ENCODE peak calls at places on chromosomes 11 and 22, in ten cellular contexts. One of them, this sample, is unnamed.

GRCh38 chr22:36912694-36913430 is 566 bp upstream of the CSF2RB start:
- DNase-seq in upper lobe of right lung: no peak
- DNase-seq in ovary: no peak
- DNase-seq in fibroblast of lung: no peak
- DNase-seq in WERI-Rb-1: no peak
- DNase-seq in K562: no peak
- DNase-seq in AG10803: no peak
- DNase-seq in GM06990: no peak
- DNase-seq in MM.1S: no peak
- DNase-seq in adrenal gland: no peak
- DNase-seq in this sample: no peak

GRCh38 chr11:44016546-44017442 is 31.0 kb upstream of the ACCSL start:
- DNase-seq in upper lobe of right lung: no peak
- DNase-seq in ovary: no peak
- DNase-seq in fibroblast of lung: no peak
- DNase-seq in WERI-Rb-1: no peak
- DNase-seq in K562: no peak
- DNase-seq in AG10803: no peak
- DNase-seq in GM06990: no peak
- DNase-seq in MM.1S: no peak
- DNase-seq in adrenal gland: no peak
- DNase-seq in this sample: no peak

GRCh38 chr11:128299132-128299726 is 288.1 kb downstream of the ETS1 start:
- DNase-seq in upper lobe of right lung: no peak
- DNase-seq in ovary: no peak
- DNase-seq in fibroblast of lung: no peak
- DNase-seq in WERI-Rb-1: peak
- DNase-seq in K562: no peak
- DNase-seq in AG10803: peak
- DNase-seq in GM06990: no peak
- DNase-seq in MM.1S: no peak
- DNase-seq in adrenal gland: no peak
- DNase-seq in this sample: peak

GRCh38 chr22:17808688-17809403 is 34.6 kb upstream of the BID start:
- DNase-seq in upper lobe of right lung: no peak
- DNase-seq in ovary: no peak
- DNase-seq in fibroblast of lung: no peak
- DNase-seq in WERI-Rb-1: peak
- DNase-seq in K562: no peak
- DNase-seq in AG10803: no peak
- DNase-seq in GM06990: no peak
- DNase-seq in MM.1S: no peak
- DNase-seq in adrenal gland: no peak
- DNase-seq in this sample: no peak

GRCh38 chr11:43419460-43419859 is 60.7 kb downstream of the TTC17 start:
- DNase-seq in upper lobe of right lung: no peak
- DNase-seq in ovary: no peak
- DNase-seq in fibroblast of lung: peak
- DNase-seq in WERI-Rb-1: no peak
- DNase-seq in K562: peak
- DNase-seq in AG10803: peak
- DNase-seq in GM06990: peak
- DNase-seq in MM.1S: peak
- DNase-seq in adrenal gland: no peak
- DNase-seq in this sample: no peak

GRCh38 chr11:114478768-114479167 is 39.5 kb downstream of the REXO2 start:
- DNase-seq in upper lobe of right lung: no peak
- DNase-seq in ovary: no peak
- DNase-seq in fibroblast of lung: no peak
- DNase-seq in WERI-Rb-1: no peak
- DNase-seq in K562: no peak
- DNase-seq in AG10803: no peak
- DNase-seq in GM06990: no peak
- DNase-seq in MM.1S: no peak
- DNase-seq in adrenal gland: no peak
- DNase-seq in this sample: no peak

GRCh38 chr11:8671242-8671641 is 11.2 kb downstream of the TRIM66 start:
- DNase-seq in upper lobe of right lung: no peak
- DNase-seq in ovary: peak
- DNase-seq in fibroblast of lung: peak
- DNase-seq in WERI-Rb-1: no peak
- DNase-seq in K562: no peak
- DNase-seq in AG10803: peak
- DNase-seq in GM06990: no peak
- DNase-seq in MM.1S: no peak
- DNase-seq in adrenal gland: peak
- DNase-seq in this sample: no peak

GRCh38 chr22:34841321-34841901 is 224.5 kb upstream of the ISX start:
- DNase-seq in upper lobe of right lung: no peak
- DNase-seq in ovary: no peak
- DNase-seq in fibroblast of lung: peak
- DNase-seq in WERI-Rb-1: peak
- DNase-seq in K562: no peak
- DNase-seq in AG10803: peak
- DNase-seq in GM06990: no peak
- DNase-seq in MM.1S: no peak
- DNase-seq in adrenal gland: no peak
- DNase-seq in this sample: no peak

GRCh38 chr11:74866557-74866956 is 82.3 kb downstream of the XRRA1 start:
- DNase-seq in upper lobe of right lung: no peak
- DNase-seq in ovary: no peak
- DNase-seq in fibroblast of lung: no peak
- DNase-seq in WERI-Rb-1: no peak
- DNase-seq in K562: no peak
- DNase-seq in AG10803: no peak
- DNase-seq in GM06990: no peak
- DNase-seq in MM.1S: no peak
- DNase-seq in adrenal gland: no peak
- DNase-seq in this sample: no peak

GRCh38 chr11:47867821-47868220 is 19.7 kb upstream of the NUP160 start:
- DNase-seq in upper lobe of right lung: no peak
- DNase-seq in ovary: no peak
- DNase-seq in fibroblast of lung: peak
- DNase-seq in WERI-Rb-1: no peak
- DNase-seq in K562: no peak
- DNase-seq in AG10803: peak
- DNase-seq in GM06990: no peak
- DNase-seq in MM.1S: no peak
- DNase-seq in adrenal gland: no peak
- DNase-seq in this sample: no peak

GRCh38 chr11:102869354-102869753 is 5.4 kb downstream of the MMP12 start:
- DNase-seq in upper lobe of right lung: no peak
- DNase-seq in ovary: no peak
- DNase-seq in fibroblast of lung: no peak
- DNase-seq in WERI-Rb-1: no peak
- DNase-seq in K562: no peak
- DNase-seq in AG10803: no peak
- DNase-seq in GM06990: no peak
- DNase-seq in MM.1S: no peak
- DNase-seq in adrenal gland: no peak
- DNase-seq in this sample: no peak

GRCh38 chr22:25447067-25447688 is 117.3 kb upstream of the GRK3 start:
- DNase-seq in upper lobe of right lung: no peak
- DNase-seq in ovary: no peak
- DNase-seq in fibroblast of lung: no peak
- DNase-seq in WERI-Rb-1: peak
- DNase-seq in K562: peak
- DNase-seq in AG10803: no peak
- DNase-seq in GM06990: no peak
- DNase-seq in MM.1S: no peak
- DNase-seq in adrenal gland: no peak
- DNase-seq in this sample: no peak
- H3K4me3 ChIP-seq in upper lobe of right lung: no peak
- H3K4me3 ChIP-seq in ovary: no peak
- H3K4me3 ChIP-seq in fibroblast of lung: no peak
- H3K4me3 ChIP-seq in WERI-Rb-1: peak
- H3K4me3 ChIP-seq in K562: peak
- H3K4me3 ChIP-seq in AG10803: no peak
- H3K4me3 ChIP-seq in GM06990: peak
- H3K4me3 ChIP-seq in MM.1S: peak
- H3K4me3 ChIP-seq in adrenal gland: no peak
- H3K4me3 ChIP-seq in this sample: no peak

DNA sequence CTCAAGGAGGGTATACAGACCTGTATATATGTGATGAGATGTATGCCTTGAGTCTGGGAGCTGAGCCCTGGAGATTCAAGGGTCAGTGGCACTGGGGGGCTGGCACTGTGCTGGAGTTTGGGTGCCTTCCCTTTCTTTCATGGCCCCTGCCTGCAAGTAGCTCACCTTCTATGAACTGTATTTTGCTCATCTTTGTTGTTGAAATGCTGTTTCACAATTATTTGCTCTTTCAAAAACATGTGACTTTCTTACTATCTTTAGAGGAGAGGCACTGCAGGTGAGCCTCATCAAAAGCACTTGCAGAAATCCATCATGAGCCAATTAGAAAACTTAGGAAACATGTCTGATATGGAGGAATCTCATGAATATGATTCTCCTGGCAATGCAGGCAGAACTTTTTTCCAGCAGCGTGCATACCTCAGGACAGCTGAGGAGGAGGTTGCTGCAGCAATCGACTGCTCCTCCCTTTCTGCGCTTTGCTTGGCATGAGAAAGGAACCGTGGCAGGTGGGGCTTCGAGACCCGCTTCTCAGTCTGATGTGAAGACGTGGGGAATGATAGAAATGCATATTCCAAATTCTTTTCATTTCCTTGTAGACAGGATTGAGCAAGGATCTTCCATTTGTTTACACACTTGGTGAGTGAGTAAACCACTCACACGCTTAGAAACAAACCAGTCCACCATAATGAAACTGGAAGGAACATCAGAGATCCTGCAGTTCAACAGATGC is 178.4 kb upstream of the E2F8 start:
- DNase-seq in upper lobe of right lung: no peak
- DNase-seq in ovary: no peak
- DNase-seq in fibroblast of lung: peak
- DNase-seq in WERI-Rb-1: no peak
- DNase-seq in K562: no peak
- DNase-seq in AG10803: peak
- DNase-seq in GM06990: no peak
- DNase-seq in MM.1S: no peak
- DNase-seq in adrenal gland: no peak
- DNase-seq in this sample: no peak
- H3K4me3 ChIP-seq in upper lobe of right lung: no peak
- H3K4me3 ChIP-seq in ovary: no peak
- H3K4me3 ChIP-seq in fibroblast of lung: no peak
- H3K4me3 ChIP-seq in WERI-Rb-1: no peak
- H3K4me3 ChIP-seq in K562: no peak
- H3K4me3 ChIP-seq in AG10803: no peak
- H3K4me3 ChIP-seq in GM06990: no peak
- H3K4me3 ChIP-seq in MM.1S: no peak
- H3K4me3 ChIP-seq in adrenal gland: no peak
- H3K4me3 ChIP-seq in this sample: no peak

GRCh38 chr22:41403532-41404318 is 22.0 kb downstream of the TEF start:
- DNase-seq in upper lobe of right lung: peak
- DNase-seq in ovary: peak
- DNase-seq in fibroblast of lung: peak
- DNase-seq in WERI-Rb-1: peak
- DNase-seq in K562: peak
- DNase-seq in AG10803: peak
- DNase-seq in GM06990: peak
- DNase-seq in MM.1S: peak
- DNase-seq in adrenal gland: peak
- DNase-seq in this sample: peak

GRCh38 chr22:41397143-41397811 is 15.5 kb downstream of the TEF start:
- DNase-seq in upper lobe of right lung: no peak
- DNase-seq in ovary: no peak
- DNase-seq in fibroblast of lung: no peak
- DNase-seq in WERI-Rb-1: no peak
- DNase-seq in K562: no peak
- DNase-seq in AG10803: no peak
- DNase-seq in GM06990: no peak
- DNase-seq in MM.1S: no peak
- DNase-seq in adrenal gland: no peak
- DNase-seq in this sample: no peak

GRCh38 chr22:41398921-41399320 is 17.2 kb downstream of the TEF start:
- DNase-seq in upper lobe of right lung: no peak
- DNase-seq in ovary: no peak
- DNase-seq in fibroblast of lung: no peak
- DNase-seq in WERI-Rb-1: no peak
- DNase-seq in K562: no peak
- DNase-seq in AG10803: no peak
- DNase-seq in GM06990: no peak
- DNase-seq in MM.1S: no peak
- DNase-seq in adrenal gland: no peak
- DNase-seq in this sample: no peak

GRCh38 chr22:41405588-41405987 is 23.8 kb downstream of the TEF start:
- DNase-seq in upper lobe of right lung: no peak
- DNase-seq in ovary: no peak
- DNase-seq in fibroblast of lung: no peak
- DNase-seq in WERI-Rb-1: no peak
- DNase-seq in K562: no peak
- DNase-seq in AG10803: no peak
- DNase-seq in GM06990: peak
- DNase-seq in MM.1S: no peak
- DNase-seq in adrenal gland: no peak
- DNase-seq in this sample: no peak

DNA sequence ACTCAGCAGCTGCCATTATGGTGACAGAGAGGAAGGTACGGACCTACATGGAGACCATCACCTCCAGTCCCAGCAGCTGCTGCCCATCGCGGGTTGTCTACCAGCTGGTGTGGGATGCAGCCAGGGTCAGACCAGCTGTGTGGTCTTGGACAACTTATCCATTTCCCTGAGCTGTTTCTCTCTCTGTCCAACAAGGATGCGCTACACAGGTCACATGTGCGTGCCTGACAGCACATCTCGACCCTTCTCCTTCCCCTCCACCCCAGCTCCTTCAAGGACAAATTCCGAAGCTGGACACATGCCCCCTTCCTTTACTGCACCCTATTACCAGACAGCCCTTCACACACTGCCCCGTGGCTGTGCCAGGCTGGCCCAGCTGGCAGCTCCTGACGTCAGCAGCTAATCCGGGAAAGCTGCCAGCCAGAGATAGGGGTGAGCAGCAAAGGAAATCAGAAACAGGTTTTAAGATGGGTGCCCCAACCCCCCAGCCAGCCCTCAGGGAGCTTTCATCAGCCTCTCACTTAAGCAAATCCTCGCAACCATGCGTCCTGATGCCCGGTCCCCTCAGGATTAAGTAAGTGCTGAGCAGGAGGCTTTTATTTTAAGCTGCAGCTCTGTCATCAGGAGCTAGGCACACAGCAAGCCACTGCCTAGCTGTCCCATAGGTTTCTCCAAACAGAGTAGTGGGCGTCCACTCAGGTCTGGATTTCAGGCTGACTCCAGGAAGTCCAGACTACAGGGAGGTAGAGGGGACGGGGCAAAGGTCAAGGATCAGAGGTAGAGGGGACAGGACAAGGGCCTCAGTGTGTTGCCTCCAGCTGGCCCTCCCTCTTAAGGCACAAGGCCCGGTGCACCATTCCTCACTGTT is 20.3 kb downstream of the TEF start:
- DNase-seq in upper lobe of right lung: peak
- DNase-seq in ovary: peak
- DNase-seq in fibroblast of lung: peak
- DNase-seq in WERI-Rb-1: peak
- DNase-seq in K562: no peak
- DNase-seq in AG10803: peak
- DNase-seq in GM06990: no peak
- DNase-seq in MM.1S: no peak
- DNase-seq in adrenal gland: peak
- DNase-seq in this sample: no peak
- H3K4me3 ChIP-seq in upper lobe of right lung: no peak
- H3K4me3 ChIP-seq in ovary: no peak
- H3K4me3 ChIP-seq in fibroblast of lung: no peak
- H3K4me3 ChIP-seq in WERI-Rb-1: peak
- H3K4me3 ChIP-seq in K562: no peak
- H3K4me3 ChIP-seq in AG10803: peak
- H3K4me3 ChIP-seq in GM06990: no peak
- H3K4me3 ChIP-seq in MM.1S: no peak
- H3K4me3 ChIP-seq in adrenal gland: no peak
- H3K4me3 ChIP-seq in this sample: no peak

GRCh38 chr11:69157156-69157821 is 1.6 kb downstream of the SMIM38 start:
- DNase-seq in upper lobe of right lung: peak
- DNase-seq in ovary: no peak
- DNase-seq in fibroblast of lung: peak
- DNase-seq in WERI-Rb-1: no peak
- DNase-seq in K562: peak
- DNase-seq in AG10803: peak
- DNase-seq in GM06990: peak
- DNase-seq in MM.1S: no peak
- DNase-seq in adrenal gland: no peak
- DNase-seq in this sample: no peak
- H3K4me3 ChIP-seq in upper lobe of right lung: no peak
- H3K4me3 ChIP-seq in ovary: no peak
- H3K4me3 ChIP-seq in fibroblast of lung: no peak
- H3K4me3 ChIP-seq in WERI-Rb-1: no peak
- H3K4me3 ChIP-seq in K562: no peak
- H3K4me3 ChIP-seq in AG10803: no peak
- H3K4me3 ChIP-seq in GM06990: peak
- H3K4me3 ChIP-seq in MM.1S: no peak
- H3K4me3 ChIP-seq in adrenal gland: no peak
- H3K4me3 ChIP-seq in this sample: no peak